ENCODE peak calls at places on chromosomes 16 and 17, in six cellular contexts. B is GM23338, D is transverse colon, J is epithelial cell of esophagus, Z is IMR-90, Q is RWPE2. Y is an unnamed sample.

GRCh38 chr16:70689970-70690905 is 4.4 kb upstream of the MTSS2 start:
- DNase-seq in B (no peak), D (peak; percentile 65), J (no peak), Z (no peak), Q (no peak), Y (no peak)

GRCh38 chr16:27724491-27724878 is 174.5 kb downstream of the KATNIP start:
- DNase-seq in B (no peak), D (no peak), J (no peak), Z (no peak), Q (no peak), Y (no peak)

GRCh38 chr17:80639658-80640057 is 95.0 kb downstream of the RPTOR start:
- DNase-seq in B (no peak), D (no peak), J (no peak), Z (no peak), Q (no peak), Y (no peak)

GRCh38 chr16:66278111-66278531 is 88.4 kb upstream of the CDH5 start:
- DNase-seq in B (no peak), D (peak; percentile 51), J (peak; percentile 99), Z (no peak), Q (peak; percentile 91), Y (no peak)

GRCh38 chr16:48168089-48168488 is 12.3 kb upstream of the ABCC12 start:
- DNase-seq in B (no peak), D (no peak), J (no peak), Z (no peak), Q (no peak), Y (no peak)

GRCh38 chr17:58487589-58488427 is at the start of gene HSF5:
- DNase-seq in B (peak; percentile 87), D (peak; percentile 42), J (peak; percentile 19), Z (no peak), Q (no peak), Y (no peak)

GRCh38 chr16:85658504-85659326 is 30.0 kb downstream of the GINS2 start:
- DNase-seq in B (no peak), D (no peak), J (no peak), Z (no peak), Q (no peak), Y (no peak)

GRCh38 chr17:69093279-69093789 is 32.6 kb upstream of the ABCA9 start:
- DNase-seq in B (no peak), D (no peak), J (no peak), Z (no peak), Q (no peak), Y (no peak)

GRCh38 chr16:86997058-86997457 is 320.1 kb downstream of the C16orf95 start:
- DNase-seq in B (no peak), D (no peak), J (no peak), Z (no peak), Q (no peak), Y (no peak)

GRCh38 chr17:19991252-19991885 is 13.7 kb upstream of the AKAP10 start:
- DNase-seq in B (no peak), D (no peak), J (no peak), Z (no peak), Q (no peak), Y (no peak)

GRCh38 chr17:75779987-75780889 is 4.4 kb upstream of the UNK start:
- DNase-seq in B (no peak), D (no peak), J (no peak), Z (no peak), Q (no peak), Y (no peak)
- H3K4me3 ChIP-seq in B (no peak overlapping the region), D (no peak overlapping the region), J (no peak overlapping the region), Z (no peak overlapping the region), Q (no peak overlapping the region), Y (no peak overlapping the region)

DNA sequence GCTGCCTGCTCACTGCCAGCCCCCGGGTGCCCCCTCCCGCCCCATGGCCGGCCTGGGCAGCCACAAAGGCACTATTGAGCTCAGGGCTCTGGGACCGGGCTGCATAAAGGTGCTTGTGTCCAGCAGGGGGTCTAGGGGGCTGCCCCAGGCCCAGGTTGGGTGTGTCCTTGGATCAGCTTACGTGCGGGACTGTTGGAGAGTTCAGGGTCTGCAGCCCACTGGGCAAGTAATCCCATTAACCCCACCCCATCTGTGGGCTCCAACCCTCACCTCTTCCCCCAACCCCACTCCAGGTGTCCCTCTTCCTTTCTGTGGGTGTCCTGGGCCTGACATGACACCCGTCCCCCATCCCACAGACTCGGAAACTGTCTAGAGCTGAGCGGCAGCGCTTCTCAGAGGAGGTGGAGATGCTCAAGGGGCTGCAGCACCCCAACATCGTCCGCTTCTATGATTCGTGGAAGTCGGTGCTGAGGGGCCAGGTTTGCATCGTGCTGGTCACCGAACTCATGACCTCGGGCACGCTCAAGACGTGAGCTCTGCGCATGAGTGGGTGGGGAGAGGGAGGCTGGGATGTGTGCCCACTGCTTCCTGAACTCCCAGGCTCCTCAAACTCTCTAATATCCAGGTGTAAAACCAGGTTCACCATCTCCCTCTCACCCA is 2.1 kb downstream of the WNK4 start:
- DNase-seq in B (no peak), D (no peak), J (no peak), Z (no peak), Q (no peak), Y (no peak)
- TF ChIP-seq CTCF in B (no peak), D (no peak), J (no peak), Z (no peak), Q (no peak), Y (no peak)

GRCh38 chr16:3460121-3460520 is 16.6 kb downstream of the NAA60 start:
- DNase-seq in B (no peak), D (no peak), J (no peak), Z (no peak), Q (no peak), Y (no peak)

GRCh38 chr16:3458852-3459361 is 15.4 kb downstream of the NAA60 start:
- DNase-seq in B (no peak), D (peak; percentile 68), J (no peak), Z (peak; percentile 15), Q (no peak), Y (no peak)

GRCh38 chr16:3459401-3460090 is 16.1 kb downstream of the NAA60 start:
- DNase-seq in B (peak; percentile 87), D (no peak), J (no peak), Z (peak; percentile 29), Q (no peak), Y (no peak)

GRCh38 chr16:3460585-3460984 is 17.1 kb downstream of the NAA60 start:
- DNase-seq in B (no peak), D (no peak), J (no peak), Z (no peak), Q (no peak), Y (no peak)

GRCh38 chr16:3461120-3461519 is 17.6 kb downstream of the NAA60 start:
- DNase-seq in B (no peak), D (no peak), J (no peak), Z (no peak), Q (no peak), Y (no peak)
- H3K4me3 ChIP-seq in B (no peak overlapping the region), D (no peak overlapping the region), J (no peak overlapping the region), Z (no peak overlapping the region), Q (no peak overlapping the region), Y (no peak overlapping the region)

GRCh38 chr17:78925662-78926555 is 722 bp upstream of the TIMP2 start:
- DNase-seq in B (peak; percentile 61), D (peak; percentile 73), J (no peak), Z (peak; percentile 87), Q (no peak), Y (no peak)

GRCh38 chr17:78923660-78924453 is 1.3 kb downstream of the TIMP2 start:
- DNase-seq in B (peak; percentile 76), D (peak; percentile 92), J (peak; percentile 72), Z (no peak), Q (peak; percentile 86), Y (no peak)

GRCh38 chr17:78922876-78923498 is 2.2 kb downstream of the TIMP2 start:
- DNase-seq in B (no peak), D (no peak), J (no peak), Z (no peak), Q (no peak), Y (no peak)

GRCh38 chr17:78924481-78925151 is 571 bp downstream of the TIMP2 start:
- DNase-seq in B (peak; percentile 81), D (no peak), J (no peak), Z (no peak), Q (no peak), Y (no peak)

GRCh38 chr17:78925234-78925633 is at the start of gene TIMP2:
- DNase-seq in B (peak; percentile 91), D (peak; percentile 90), J (peak; percentile 50), Z (peak; percentile 83), Q (no peak), Y (no peak)
- TF ChIP-seq CTCF in B (no peak), D (no peak), J (peak; percentile 17), Z (peak; percentile 2), Q (no peak), Y (peak; percentile 22)

DNA sequence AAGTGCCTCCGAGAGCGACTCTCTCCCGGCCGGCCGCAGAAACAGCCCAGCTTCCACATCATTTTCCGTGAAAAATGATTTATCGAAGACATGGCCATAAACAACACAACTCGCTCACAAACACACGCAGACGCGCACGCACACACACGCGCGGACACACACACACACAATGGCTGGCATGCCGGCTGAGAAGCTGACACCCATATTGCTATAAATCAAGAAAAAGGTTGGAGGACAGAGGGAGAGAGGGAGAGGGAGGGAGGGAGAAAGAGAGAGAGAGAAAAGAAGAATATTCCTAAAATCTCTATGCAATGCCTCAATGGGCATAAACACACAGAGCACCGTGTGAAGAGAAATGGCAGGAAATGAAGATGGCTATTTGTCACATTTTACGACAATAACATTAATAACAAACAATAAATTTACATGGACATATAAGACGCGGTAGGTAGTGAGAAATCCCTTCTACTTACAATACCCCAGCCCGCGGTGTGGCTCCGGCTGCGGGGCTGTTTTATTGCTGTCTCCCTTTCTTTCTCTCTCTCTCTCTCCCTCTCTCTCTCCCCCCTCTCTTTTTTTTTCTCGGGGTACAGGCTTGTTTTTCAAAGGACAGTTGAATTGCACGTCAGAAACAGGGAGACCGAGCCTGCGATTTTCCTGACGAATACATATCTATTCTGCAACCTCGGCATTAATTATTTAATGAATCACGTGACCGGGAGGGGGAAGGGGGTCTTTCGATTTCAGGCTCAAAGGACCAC is 9.5 kb downstream of the HOXB4 start:
- DNase-seq in B (no peak), D (no peak), J (no peak), Z (peak; percentile 66), Q (no peak), Y (no peak)
- H3K4me3 ChIP-seq in B (peak overlapping the region; percentile 24), D (peak overlapping the region; percentile 14), J (no peak overlapping the region), Z (peak overlapping the region; percentile 23), Q (no peak overlapping the region), Y (no peak overlapping the region)

GRCh38 chr16:52912565-52913173 is 140.0 kb downstream of the CHD9NB start:
- DNase-seq in B (peak; percentile 84), D (peak; percentile 75), J (peak; percentile 75), Z (peak; percentile 49), Q (no peak), Y (peak; percentile 30)
- TF ChIP-seq CTCF in B (peak; percentile 98), D (peak; percentile 79), J (peak; percentile 93), Z (peak; percentile 68), Q (peak; percentile 95), Y (peak; percentile 95)

GRCh38 chr17:795276-795675 is 13.1 kb downstream of the MRM3 start:
- DNase-seq in B (no peak), D (no peak), J (no peak), Z (no peak), Q (no peak), Y (no peak)
- H3K4me3 ChIP-seq in B (no peak overlapping the region), D (no peak overlapping the region), J (no peak overlapping the region), Z (no peak overlapping the region), Q (no peak overlapping the region), Y (no peak overlapping the region)